ENCODE peak calls at places on chromosomes 6 and 20, in five cellular contexts. V is K562, Y is NCI-H1105 treated with DMSO at 0.1 percent for 48 hours, A is T-helper 17 cell, Q is colonic mucosa. J is an unnamed sample.

GRCh38 chr6:154232013-154232920 is 124.3 kb downstream of the IPCEF1 start:
- DNase-seq in V (no peak), Y (no peak), A (no peak), Q (no peak), J (no peak)

GRCh38 chr6:90610671-90611542 is 24.0 kb upstream of the MAP3K7 start:
- DNase-seq in V (peak), Y (peak), A (no peak), Q (no peak), J (peak)

GRCh38 chr6:5302995-5303622 is 41.8 kb downstream of the FARS2 start:
- DNase-seq in V (peak), Y (no peak), A (peak), Q (peak), J (peak)

GRCh38 chr20:57667924-57668782 is 41.7 kb downstream of the PMEPA1 start:
- DNase-seq in V (no peak), Y (no peak), A (no peak), Q (peak), J (no peak)

GRCh38 chr20:18394363-18394762 is 72.5 kb downstream of the DZANK1 start:
- DNase-seq in V (no peak), Y (no peak), A (no peak), Q (no peak), J (no peak)

GRCh38 chr6:17281497-17282481 is 628 bp downstream of the RBM24 start:
- DNase-seq in V (no peak), Y (no peak), A (no peak), Q (peak), J (peak)

GRCh38 chr6:152979116-152979515 is 3.7 kb downstream of the FBXO5 start:
- DNase-seq in V (no peak), Y (no peak), A (no peak), Q (no peak), J (no peak)

GRCh38 chr6:28335040-28335563 is 846 bp downstream of the ZSCAN31 start:
- DNase-seq in V (peak), Y (no peak), A (no peak), Q (peak), J (no peak)

GRCh38 chr6:135233676-135234491 is 52.8 kb downstream of the MYB start:
- DNase-seq in V (no peak), Y (no peak), A (no peak), Q (no peak), J (no peak)

GRCh38 chr6:138203315-138203714 is 15.0 kb downstream of the PBOV1 start:
- DNase-seq in V (no peak), Y (no peak), A (no peak), Q (no peak), J (no peak)

GRCh38 chr20:60203451-60203850 is 245.2 kb downstream of the CDH26 start:
- DNase-seq in V (no peak), Y (no peak), A (no peak), Q (no peak), J (no peak)

GRCh38 chr6:164882236-164882635 is 427.2 kb downstream of the C6orf118 start:
- DNase-seq in V (no peak), Y (no peak), A (no peak), Q (no peak), J (no peak)